ENCODE peak calls at places on chromosome 7, in eight cellular contexts. Y is ureter; Z is stimulated activated CD4-positive, alpha-beta T cell treated with anti-CD3 and anti-CD28 coated beads, Interleukin-12 subunit alpha, Interleukin-12 subunit beta, amount 100 ng/mL, for 4 hours; C is globus pallidus; Q is ecto neural progenitor cell; V is cardiac muscle cell; U is Caki2; E is neuronal stem cell. N is an unnamed sample.
A peak's percentile ranks its signal among the peaks of the same experiment; 100 is the strongest.

GRCh38 chr7:53272081-53272480 is 236.6 kb downstream of the POM121L12 start:
- DNase-seq in Y (no peak), Z (no peak), C (no peak), Q (no peak), V (peak; percentile 48), U (no peak), E (no peak), N (no peak)

GRCh38 chr7:14398531-14398930 is 409.1 kb upstream of the ETV1 start:
- DNase-seq in Y (no peak), Z (no peak), C (no peak), Q (no peak), V (no peak), U (no peak), E (no peak), N (no peak)

GRCh38 chr7:142556745-142557144 is 192.5 kb upstream of the PRSS1 start:
- DNase-seq in Y (peak; percentile 71), Z (no peak), C (no peak), Q (no peak), V (peak; percentile 14), U (peak; percentile 67), E (no peak), N (peak; percentile 97)

GRCh38 chr7:123770378-123770777 is 21.6 kb upstream of the WASL start:
- DNase-seq in Y (no peak), Z (no peak), C (no peak), Q (no peak), V (no peak), U (peak; percentile 79), E (no peak), N (peak; percentile 97)

GRCh38 chr7:139687980-139688632 is 89.7 kb downstream of the HIPK2 start:
- DNase-seq in Y (no peak), Z (no peak), C (peak; percentile 81), Q (no peak), V (no peak), U (peak; percentile 67), E (no peak), N (peak; percentile 66)

GRCh38 chr7:109641445-109641844 is 1071.8 kb downstream of the DNAJB9 start:
- DNase-seq in Y (no peak), Z (no peak), C (no peak), Q (no peak), V (no peak), U (no peak), E (no peak), N (peak; percentile 18)

GRCh38 chr7:123669485-123669884 is 13.8 kb downstream of the LMOD2 start:
- DNase-seq in Y (no peak), Z (no peak), C (no peak), Q (no peak), V (no peak), U (no peak), E (no peak), N (no peak)

GRCh38 chr7:148963583-148964509 is 64.5 kb downstream of the PDIA4 start:
- DNase-seq in Y (no peak), Z (no peak), C (peak; percentile 29), Q (no peak), V (no peak), U (no peak), E (no peak), N (no peak)

GRCh38 chr7:143222782-143223181 is 945 bp downstream of the TAS2R40 start:
- DNase-seq in Y (no peak), Z (no peak), C (no peak), Q (no peak), V (no peak), U (no peak), E (no peak), N (no peak)

GRCh38 chr7:2100278-2101205 is 132.2 kb downstream of the MAD1L1 start:
- DNase-seq in Y (no peak), Z (no peak), C (no peak), Q (no peak), V (peak; percentile 75), U (no peak), E (no peak), N (no peak)

GRCh38 chr7:15626041-15626440 is 60.4 kb downstream of the MEOX2 start:
- DNase-seq in Y (no peak), Z (no peak), C (no peak), Q (no peak), V (no peak), U (no peak), E (no peak), N (no peak)

GRCh38 chr7:2805213-2806003 is 38.7 kb downstream of the GNA12 start:
- DNase-seq in Y (no peak), Z (no peak), C (no peak), Q (no peak), V (no peak), U (no peak), E (no peak), N (no peak)

GRCh38 chr7:33050425-33051318 is 11.9 kb downstream of the NT5C3A start:
- DNase-seq in Y (no peak), Z (no peak), C (peak; percentile 41), Q (no peak), V (peak; percentile 36), U (peak; percentile 57), E (no peak), N (peak; percentile 60)

GRCh38 chr7:155265960-155266359 is 31.7 kb upstream of the INSIG1 start:
- DNase-seq in Y (no peak), Z (no peak), C (no peak), Q (no peak), V (no peak), U (no peak), E (no peak), N (no peak)

GRCh38 chr7:72493850-72494661 is 81.9 kb upstream of the CALN1 start:
- DNase-seq in Y (peak; percentile 56), Z (peak; percentile 55), C (peak; percentile 54), Q (peak; percentile 78), V (peak; percentile 79), U (peak; percentile 23), E (peak; percentile 72), N (peak; percentile 68)

GRCh38 chr7:2205036-2205780 is 27.5 kb downstream of the MAD1L1 start:
- DNase-seq in Y (no peak), Z (no peak), C (no peak), Q (no peak), V (peak; percentile 25), U (no peak), E (no peak), N (no peak)

N was measured in MCF 10A.